ENCODE peak calls at places on chromosomes 2 and 18, in ten cellular contexts. G is iris pigment epithelial cell; O is A549; U is NCI-H2029 treated with DMSO at 0.1 percent for 48 hours; D is ovary; L is KG1; N is GM13977; V is AG04449; X is CD8-positive, alpha-beta memory T cell; Y is HepG2. S is an unnamed sample.

GRCh38 chr2:173137616-173138015 is 62.0 kb downstream of the MAP3K20 start:
- DNase-seq in V (no peak), N (no peak), Y (no peak), U (no peak), O (no peak), L (no peak), X (no peak), D (no peak), G (no peak), S (no peak)

GRCh38 chr18:50286391-50287027 is 983 bp downstream of the CXXC1 start:
- DNase-seq in V (no peak), L (no peak), U (no peak), G (peak), N (no peak), Y (no peak), D (peak), O (no peak), X (no peak), S (no peak)

GRCh38 chr18:37524546-37525301 is 40.9 kb downstream of the CELF4 start:
- DNase-seq in D (no peak), L (no peak), V (no peak), X (no peak), Y (no peak), N (no peak), U (no peak), G (no peak), O (no peak), S (no peak)

GRCh38 chr2:30984141-30984540 is 154.1 kb downstream of the GALNT14 start:
- DNase-seq in G (no peak), L (no peak), D (no peak), O (no peak), N (no peak), U (no peak), Y (no peak), X (no peak), V (no peak), S (no peak)

GRCh38 chr2:106342801-106343200 is 125.4 kb downstream of the RGPD3 start:
- DNase-seq in G (no peak), V (no peak), N (no peak), L (no peak), Y (no peak), X (no peak), U (no peak), O (no peak), D (no peak), S (no peak)

GRCh38 chr2:64637000-64637628 is 16.6 kb downstream of the SERTAD2 start:
- DNase-seq in N (peak), X (peak), G (no peak), D (no peak), L (peak), V (no peak), U (no peak), Y (no peak), O (no peak), S (no peak)

GRCh38 chr2:143397886-143398614 is 268.8 kb downstream of the ARHGAP15 start:
- DNase-seq in V (no peak), D (no peak), N (no peak), U (no peak), L (no peak), X (no peak), G (peak), O (no peak), Y (no peak), S (no peak)

GRCh38 chr2:191895743-191896142 is 48.9 kb upstream of the CAVIN2 start:
- DNase-seq in N (no peak), U (no peak), L (no peak), O (no peak), Y (no peak), D (no peak), V (no peak), X (no peak), G (no peak), S (no peak)

GRCh38 chr2:26630669-26631360 is 10.4 kb downstream of the CIB4 start:
- DNase-seq in X (no peak), G (peak), U (no peak), V (peak), D (no peak), Y (peak), O (peak), L (no peak), N (no peak), S (no peak)

GRCh38 chr2:61620244-61621159 is 82.3 kb upstream of the XPO1 start:
- DNase-seq in U (peak), O (peak), G (peak), N (peak), V (peak), L (no peak), D (no peak), X (no peak), Y (peak), S (no peak)

GRCh38 chr18:66640431-66640830 is 36.5 kb upstream of the CDH19 start:
- DNase-seq in X (no peak), D (no peak), V (no peak), U (no peak), N (no peak), L (no peak), Y (no peak), G (peak), O (no peak), S (no peak)

GRCh38 chr2:54871457-54872103 is 148.1 kb downstream of the EML6 start:
- DNase-seq in N (no peak), D (no peak), G (peak), U (peak), L (no peak), Y (peak), V (no peak), O (no peak), X (no peak), S (no peak)

GRCh38 chr2:127510073-127510472 is 16.2 kb downstream of the IWS1 start:
- DNase-seq in G (no peak), O (no peak), U (no peak), L (no peak), X (no peak), Y (no peak), V (no peak), D (no peak), N (no peak), S (no peak)

GRCh38 chr2:190221438-190221837 is 98.2 kb downstream of the HIBCH start:
- DNase-seq in V (no peak), O (no peak), N (no peak), L (no peak), D (no peak), X (no peak), U (no peak), G (no peak), Y (no peak), S (no peak)

GRCh38 chr2:224971214-224971613 is 71.1 kb downstream of the DOCK10 start:
- DNase-seq in X (no peak), O (no peak), D (no peak), U (peak), G (no peak), L (no peak), Y (no peak), N (no peak), V (no peak), S (no peak)

GRCh38 chr2:210195066-210195852 is 24.1 kb upstream of the KANSL1L start:
- DNase-seq in U (peak), G (peak), Y (peak), O (no peak), V (no peak), D (no peak), X (peak), N (peak), L (peak), S (no peak)

GRCh38 chr2:173854840-173855239 is 110.3 kb downstream of the SP3 start:
- DNase-seq in O (peak), D (no peak), X (no peak), U (peak), Y (no peak), G (no peak), V (peak), N (no peak), L (no peak), S (no peak)

GRCh38 chr2:33051586-33052385 is 105.0 kb downstream of the LTBP1 start:
- DNase-seq in D (no peak), Y (peak), G (peak), N (no peak), L (no peak), V (no peak), U (no peak), O (peak), X (no peak), S (no peak)

GRCh38 chr2:28801726-28802125 is 8.9 kb upstream of the SPDYA start:
- DNase-seq in U (no peak), Y (no peak), D (no peak), X (no peak), V (no peak), G (peak), N (no peak), L (no peak), O (no peak), S (no peak)

GRCh38 chr2:215454519-215454918 is 18.7 kb upstream of the FN1 start:
- DNase-seq in X (peak), L (no peak), D (no peak), G (peak), N (peak), V (no peak), Y (peak), U (peak), O (peak), S (no peak)

GRCh38 chr18:9779630-9780029 is 71.5 kb downstream of the RAB31 start:
- DNase-seq in L (no peak), X (no peak), U (no peak), G (peak), V (no peak), D (no peak), Y (peak), O (no peak), N (no peak), S (no peak)

GRCh38 chr2:54041135-54041534 is 70.3 kb upstream of the PSME4 start:
- DNase-seq in X (no peak), L (no peak), U (no peak), Y (no peak), D (no peak), N (no peak), O (no peak), V (no peak), G (no peak), S (peak)

GRCh38 chr2:649461-650342 is 27.5 kb downstream of the TMEM18 start:
- DNase-seq in X (no peak), N (no peak), O (no peak), L (no peak), Y (no peak), U (no peak), D (no peak), G (no peak), V (no peak), S (no peak)

GRCh38 chr2:100126897-100127401 is 15.4 kb downstream of the AFF3 start:
- DNase-seq in X (no peak), U (no peak), L (no peak), V (no peak), O (no peak), D (no peak), Y (no peak), N (no peak), G (no peak), S (no peak)

GRCh38 chr2:186042207-186043028 is 303.8 kb downstream of the FSIP2 start:
- DNase-seq in D (no peak), X (no peak), L (no peak), V (no peak), O (no peak), N (no peak), U (no peak), Y (no peak), G (no peak), S (no peak)

GRCh38 chr2:109373791-109374547 is 239.8 kb downstream of the SEPTIN10 start:
- DNase-seq in X (no peak), V (no peak), D (no peak), O (no peak), Y (no peak), G (no peak), U (no peak), N (no peak), L (no peak), S (no peak)

GRCh38 chr2:149070681-149071355 is 32.3 kb downstream of the LYPD6B start:
- DNase-seq in L (no peak), D (no peak), U (no peak), X (no peak), V (no peak), N (no peak), Y (no peak), O (no peak), G (no peak), S (no peak)

GRCh38 chr2:191760655-191761054 is 82.7 kb downstream of the NABP1 start:
- DNase-seq in G (no peak), X (no peak), D (no peak), Y (no peak), O (no peak), N (no peak), V (no peak), L (no peak), U (no peak), S (no peak)

GRCh38 chr2:203886579-203887230 is 19.1 kb downstream of the CTLA4 start:
- DNase-seq in X (no peak), L (no peak), Y (no peak), U (no peak), G (no peak), N (no peak), D (no peak), O (no peak), V (no peak), S (no peak)

GRCh38 chr2:28447943-28448737 is 47.7 kb upstream of the PLB1 start:
- DNase-seq in G (peak), U (no peak), Y (no peak), O (no peak), L (no peak), X (no peak), N (no peak), V (peak), D (no peak), S (no peak)

GRCh38 chr2:232680006-232680405 is 17.1 kb upstream of the GIGYF2 start:
- DNase-seq in U (no peak), Y (no peak), X (no peak), V (no peak), O (no peak), L (no peak), D (no peak), G (no peak), N (no peak), S (no peak)